ENCODE peak calls at places on chromosomes 6 and 20, in ten cellular contexts. J is memory B cell; C is T-helper 2 cell; Q is NCI-H1092 treated with DMSO at 0.1 percent for 48 hours; T is fibroblast of villous mesenchyme; E is effector CD8-positive, alpha-beta T cell; L is DMS 273 treated with DMSO at 0.1 percent for 48 hours; U is heart right ventricle; S is thoracic aorta; R is tibial artery. K is an unnamed sample.

GRCh38 chr20:25491446-25492038 is 84.1 kb downstream of the GINS1 start:
- DNase-seq in E (no peak), L (no peak), J (no peak), S (no peak), C (no peak), T (no peak), U (no peak), R (no peak), Q (no peak), K (no peak)

GRCh38 chr20:672975-673604 is 2.5 kb downstream of the SCRT2 start:
- DNase-seq in T (no peak), U (no peak), Q (no peak), E (no peak), C (no peak), S (no peak), J (no peak), R (no peak), L (no peak), K (no peak)

GRCh38 chr6:37624121-37624520 is 73.6 kb downstream of the MDGA1 start:
- DNase-seq in S (no peak), E (no peak), U (no peak), Q (peak), R (no peak), C (no peak), J (no peak), T (no peak), L (peak), K (no peak)

GRCh38 chr6:1856381-1856780 is 246.7 kb downstream of the FOXC1 start:
- DNase-seq in S (no peak), Q (peak), R (no peak), J (peak), T (peak), E (no peak), U (no peak), L (peak), C (no peak), K (no peak)

GRCh38 chr6:166495487-166496314 is 90.8 kb downstream of the RAMACL start:
- DNase-seq in L (no peak), S (no peak), J (no peak), R (no peak), C (no peak), T (no peak), E (no peak), U (no peak), Q (no peak), K (no peak)

GRCh38 chr6:63804381-63804956 is 168.9 kb downstream of the PHF3 start:
- DNase-seq in J (no peak), L (no peak), C (no peak), S (no peak), Q (no peak), U (no peak), T (peak), E (no peak), R (no peak), K (no peak)

GRCh38 chr20:25398363-25399037 is 7.9 kb upstream of the ABHD12 start:
- DNase-seq in R (no peak), L (no peak), U (no peak), S (no peak), C (no peak), T (peak), Q (no peak), E (no peak), J (no peak), K (no peak)

GRCh38 chr6:41505084-41506049 is 40.8 kb upstream of the FOXP4 start:
- DNase-seq in U (peak), J (peak), E (no peak), C (no peak), R (peak), Q (no peak), S (peak), T (peak), L (peak), K (no peak)

GRCh38 chr20:37492096-37492625 is 28.9 kb upstream of the NNAT start:
- DNase-seq in C (no peak), E (no peak), R (no peak), T (no peak), L (no peak), J (no peak), S (no peak), Q (no peak), U (no peak), K (no peak)

GRCh38 chr20:46169245-46170171 is 51.4 kb downstream of the CD40 start:
- DNase-seq in U (no peak), R (no peak), T (no peak), E (no peak), L (no peak), C (no peak), J (no peak), S (no peak), Q (no peak), K (no peak)

GRCh38 chr6:52356017-52356416 is 5.9 kb upstream of the PAQR8 start:
- DNase-seq in Q (no peak), C (no peak), E (no peak), L (no peak), S (no peak), J (no peak), U (no peak), R (no peak), T (no peak), K (no peak)

GRCh38 chr6:110357298-110357695 is 852 bp downstream of the METTL24 start:
- DNase-seq in C (no peak), U (no peak), R (no peak), J (no peak), Q (no peak), E (no peak), T (no peak), L (no peak), S (no peak), K (no peak)

GRCh38 chr6:168866534-168866933 is 387.1 kb downstream of the THBS2 start:
- DNase-seq in T (no peak), J (no peak), C (no peak), Q (no peak), R (no peak), L (no peak), E (no peak), U (no peak), S (no peak), K (no peak)

GRCh38 chr6:2938632-2939083 is 32.7 kb downstream of the SERPINB6 start:
- DNase-seq in E (no peak), J (no peak), U (no peak), C (no peak), L (no peak), S (no peak), R (no peak), T (no peak), Q (no peak), K (no peak)

GRCh38 chr6:152221806-152222628 is 414.5 kb downstream of the ESR1 start:
- DNase-seq in C (no peak), R (no peak), E (no peak), J (no peak), L (no peak), S (no peak), T (no peak), U (no peak), Q (no peak), K (no peak)

GRCh38 chr6:25377672-25378071 is 98.5 kb downstream of the CARMIL1 start:
- DNase-seq in Q (no peak), J (no peak), U (no peak), E (no peak), S (no peak), R (no peak), T (no peak), C (no peak), L (no peak), K (no peak)

GRCh38 chr6:139338845-139339244 is 35.6 kb downstream of the CITED2 start:
- DNase-seq in S (no peak), R (no peak), U (no peak), C (no peak), L (no peak), E (no peak), J (no peak), Q (no peak), T (peak), K (no peak)

GRCh38 chr20:20815711-20816455 is 103.4 kb upstream of the RALGAPA2 start:
- DNase-seq in U (no peak), S (no peak), E (no peak), R (no peak), T (no peak), Q (no peak), C (no peak), L (no peak), J (no peak), K (no peak)

GRCh38 chr6:36227379-36228344 is 31.1 kb downstream of the BRPF3 start:
- DNase-seq in T (no peak), J (no peak), S (no peak), R (no peak), U (no peak), Q (no peak), C (no peak), E (no peak), L (no peak), K (no peak)

GRCh38 chr6:43763133-43763797 is 6.7 kb upstream of the VEGFA start:
- DNase-seq in T (peak), R (no peak), L (no peak), U (no peak), C (no peak), E (no peak), J (no peak), S (no peak), Q (no peak), K (no peak)

GRCh38 chr20:51570755-51571469 is 28.4 kb upstream of the NFATC2 start:
- DNase-seq in S (no peak), J (no peak), Q (no peak), L (no peak), C (no peak), T (no peak), U (peak), R (peak), E (no peak), K (no peak)

GRCh38 chr6:101761124-101761601 is 367.7 kb downstream of the GRIK2 start:
- DNase-seq in E (no peak), C (no peak), Q (no peak), J (no peak), R (peak), L (no peak), U (no peak), S (no peak), T (peak), K (no peak)

GRCh38 chr20:10077081-10077471 is 42.3 kb downstream of the ANKEF1 start:
- DNase-seq in E (no peak), S (no peak), Q (no peak), U (no peak), R (no peak), J (no peak), C (no peak), T (no peak), L (no peak), K (no peak)

GRCh38 chr6:12203001-12203400 is 87.2 kb upstream of the EDN1 start:
- DNase-seq in U (no peak), J (no peak), L (no peak), E (no peak), S (no peak), C (no peak), T (peak), Q (no peak), R (no peak), K (no peak)

GRCh38 chr6:110944681-110945151 is 13.8 kb upstream of the GTF3C6 start:
- DNase-seq in R (no peak), C (peak), E (no peak), T (peak), Q (no peak), U (no peak), J (no peak), S (no peak), L (no peak), K (no peak)